ENCODE peak calls at places on chromosomes 13 and 19, in seven cellular contexts. One of them, this sample, is unnamed.

GRCh38 chr19:13024958-13025653 is 29.8 kb downstream of the NFIX start:
- DNase-seq in Jurkat, Clone E6-1: no peak
- DNase-seq in body of pancreas: no peak
- DNase-seq in iPS DF 6.9: no peak
- DNase-seq in right lobe of liver: no peak
- DNase-seq in stomach: no peak
- DNase-seq in breast epithelium: no peak
- DNase-seq in this sample: peak

GRCh38 chr13:109785892-109786450 is 412 bp downstream of the IRS2 start:
- DNase-seq in stomach: no peak
- DNase-seq in breast epithelium: no peak
- DNase-seq in Jurkat, Clone E6-1: no peak
- DNase-seq in body of pancreas: peak
- DNase-seq in iPS DF 6.9: no peak
- DNase-seq in right lobe of liver: peak
- DNase-seq in this sample: no peak

GRCh38 chr13:98564204-98564603 is 12.7 kb downstream of the STK24 start:
- DNase-seq in body of pancreas: no peak
- DNase-seq in Jurkat, Clone E6-1: no peak
- DNase-seq in breast epithelium: no peak
- DNase-seq in stomach: no peak
- DNase-seq in right lobe of liver: no peak
- DNase-seq in iPS DF 6.9: no peak
- DNase-seq in this sample: peak

GRCh38 chr19:15421726-15422260 is 3.0 kb upstream of the AKAP8L start:
- DNase-seq in stomach: peak
- DNase-seq in body of pancreas: peak
- DNase-seq in right lobe of liver: peak
- DNase-seq in Jurkat, Clone E6-1: no peak
- DNase-seq in breast epithelium: no peak
- DNase-seq in iPS DF 6.9: no peak
- DNase-seq in this sample: no peak

GRCh38 chr19:9565900-9566705 is 18.2 kb downstream of the ZNF121 start:
- DNase-seq in iPS DF 6.9: no peak
- DNase-seq in breast epithelium: no peak
- DNase-seq in Jurkat, Clone E6-1: no peak
- DNase-seq in body of pancreas: no peak
- DNase-seq in stomach: no peak
- DNase-seq in right lobe of liver: no peak
- DNase-seq in this sample: no peak

GRCh38 chr13:61144301-61144700 is 271.3 kb downstream of the PCDH20 start:
- DNase-seq in breast epithelium: no peak
- DNase-seq in Jurkat, Clone E6-1: no peak
- DNase-seq in body of pancreas: no peak
- DNase-seq in iPS DF 6.9: no peak
- DNase-seq in stomach: no peak
- DNase-seq in right lobe of liver: no peak
- DNase-seq in this sample: no peak

GRCh38 chr19:45960595-45961235 is 12.9 kb downstream of the NOVA2 start:
- DNase-seq in body of pancreas: peak
- DNase-seq in iPS DF 6.9: no peak
- DNase-seq in breast epithelium: no peak
- DNase-seq in right lobe of liver: no peak
- DNase-seq in Jurkat, Clone E6-1: no peak
- DNase-seq in stomach: no peak
- DNase-seq in this sample: no peak

GRCh38 chr13:39036212-39036611 is 1.7 kb downstream of the PROSER1 start:
- DNase-seq in breast epithelium: no peak
- DNase-seq in Jurkat, Clone E6-1: no peak
- DNase-seq in right lobe of liver: no peak
- DNase-seq in iPS DF 6.9: no peak
- DNase-seq in stomach: no peak
- DNase-seq in body of pancreas: no peak
- DNase-seq in this sample: no peak

GRCh38 chr19:15048885-15049541 is at the start of gene CASP14:
- DNase-seq in iPS DF 6.9: no peak
- DNase-seq in breast epithelium: no peak
- DNase-seq in stomach: no peak
- DNase-seq in Jurkat, Clone E6-1: no peak
- DNase-seq in right lobe of liver: no peak
- DNase-seq in body of pancreas: no peak
- DNase-seq in this sample: no peak

GRCh38 chr13:46577656-46578589 is 25.0 kb downstream of the LRCH1 start:
- DNase-seq in Jurkat, Clone E6-1: no peak
- DNase-seq in right lobe of liver: no peak
- DNase-seq in body of pancreas: no peak
- DNase-seq in breast epithelium: no peak
- DNase-seq in stomach: no peak
- DNase-seq in iPS DF 6.9: no peak
- DNase-seq in this sample: peak

GRCh38 chr13:31587696-31588266 is 151.5 kb upstream of the RXFP2 start:
- DNase-seq in body of pancreas: no peak
- DNase-seq in stomach: no peak
- DNase-seq in right lobe of liver: no peak
- DNase-seq in Jurkat, Clone E6-1: no peak
- DNase-seq in breast epithelium: no peak
- DNase-seq in iPS DF 6.9: no peak
- DNase-seq in this sample: no peak

GRCh38 chr19:48480476-48481190 is 11.5 kb downstream of the CYTH2 start:
- DNase-seq in right lobe of liver: peak
- DNase-seq in breast epithelium: no peak
- DNase-seq in Jurkat, Clone E6-1: no peak
- DNase-seq in body of pancreas: peak
- DNase-seq in iPS DF 6.9: no peak
- DNase-seq in stomach: no peak
- DNase-seq in this sample: no peak
- H3K4me3 ChIP-seq in right lobe of liver: peak
- H3K4me3 ChIP-seq in breast epithelium: peak
- H3K4me3 ChIP-seq in Jurkat, Clone E6-1: no peak
- H3K4me3 ChIP-seq in body of pancreas: peak
- H3K4me3 ChIP-seq in iPS DF 6.9: peak
- H3K4me3 ChIP-seq in stomach: peak
- H3K4me3 ChIP-seq in this sample: peak

GRCh38 chr19:48378194-48378570 is 13.2 kb downstream of the KDELR1 start:
- DNase-seq in right lobe of liver: no peak
- DNase-seq in iPS DF 6.9: no peak
- DNase-seq in Jurkat, Clone E6-1: no peak
- DNase-seq in breast epithelium: no peak
- DNase-seq in body of pancreas: no peak
- DNase-seq in stomach: no peak
- DNase-seq in this sample: no peak

GRCh38 chr19:48381178-48381950 is 10.0 kb downstream of the KDELR1 start:
- DNase-seq in body of pancreas: no peak
- DNase-seq in right lobe of liver: no peak
- DNase-seq in breast epithelium: no peak
- DNase-seq in Jurkat, Clone E6-1: no peak
- DNase-seq in stomach: no peak
- DNase-seq in iPS DF 6.9: no peak
- DNase-seq in this sample: no peak

GRCh38 chr19:48373567-48373966 is 9.4 kb downstream of the SYNGR4 start:
- DNase-seq in stomach: no peak
- DNase-seq in right lobe of liver: no peak
- DNase-seq in breast epithelium: no peak
- DNase-seq in iPS DF 6.9: no peak
- DNase-seq in body of pancreas: no peak
- DNase-seq in Jurkat, Clone E6-1: no peak
- DNase-seq in this sample: no peak

GRCh38 chr19:48379058-48379457 is 12.3 kb downstream of the KDELR1 start:
- DNase-seq in iPS DF 6.9: no peak
- DNase-seq in Jurkat, Clone E6-1: no peak
- DNase-seq in right lobe of liver: no peak
- DNase-seq in stomach: no peak
- DNase-seq in breast epithelium: no peak
- DNase-seq in body of pancreas: no peak
- DNase-seq in this sample: no peak
- H3K4me3 ChIP-seq in iPS DF 6.9: no peak
- H3K4me3 ChIP-seq in Jurkat, Clone E6-1: no peak
- H3K4me3 ChIP-seq in right lobe of liver: no peak
- H3K4me3 ChIP-seq in stomach: no peak
- H3K4me3 ChIP-seq in breast epithelium: no peak
- H3K4me3 ChIP-seq in body of pancreas: no peak
- H3K4me3 ChIP-seq in this sample: no peak

GRCh38 chr19:30153326-30154210 is 211.5 kb downstream of the URI1 start:
- DNase-seq in Jurkat, Clone E6-1: no peak
- DNase-seq in stomach: no peak
- DNase-seq in iPS DF 6.9: no peak
- DNase-seq in right lobe of liver: no peak
- DNase-seq in breast epithelium: no peak
- DNase-seq in body of pancreas: no peak
- DNase-seq in this sample: no peak
- H3K4me3 ChIP-seq in Jurkat, Clone E6-1: no peak
- H3K4me3 ChIP-seq in stomach: no peak
- H3K4me3 ChIP-seq in iPS DF 6.9: no peak
- H3K4me3 ChIP-seq in right lobe of liver: no peak
- H3K4me3 ChIP-seq in breast epithelium: no peak
- H3K4me3 ChIP-seq in body of pancreas: no peak
- H3K4me3 ChIP-seq in this sample: no peak

DNA sequence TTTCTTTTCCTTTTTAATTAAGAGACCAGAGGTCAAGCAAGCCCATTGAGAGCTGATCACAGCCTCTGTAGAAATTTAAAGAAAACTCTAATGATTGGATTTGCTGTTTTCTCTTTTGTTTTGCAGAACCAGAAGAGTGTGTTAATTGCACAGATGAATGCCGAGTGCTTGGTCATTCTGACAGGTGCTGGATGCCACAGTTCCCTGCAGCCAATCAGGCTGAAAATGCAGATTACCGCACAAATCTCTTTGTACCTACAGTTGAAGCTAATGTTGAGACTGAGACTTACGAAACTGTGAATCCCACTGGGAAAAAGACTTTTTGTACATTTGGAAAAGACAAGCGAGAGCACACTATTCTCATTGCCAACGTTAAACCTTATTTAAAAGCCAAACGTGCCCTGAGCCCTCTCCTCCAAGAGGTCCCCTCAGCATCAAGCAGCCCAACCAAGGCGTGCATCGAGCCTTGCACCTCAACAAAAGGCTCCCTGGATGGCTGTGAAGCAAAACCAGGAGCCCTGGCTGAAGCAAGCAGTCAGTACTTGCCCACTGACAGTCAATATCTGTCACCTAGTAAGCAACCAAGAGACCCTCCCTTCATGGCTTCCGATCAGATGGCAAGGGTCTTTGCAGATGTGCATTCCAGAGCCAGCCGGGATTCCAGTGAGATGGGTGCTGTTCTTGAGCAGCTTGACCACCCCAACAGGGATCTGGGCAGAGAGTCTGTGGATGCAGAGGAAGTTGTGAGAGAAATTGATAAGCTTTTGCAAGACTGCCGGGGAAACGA is 93.1 kb downstream of the PCDH17 start:
- DNase-seq in stomach: no peak
- DNase-seq in Jurkat, Clone E6-1: no peak
- DNase-seq in iPS DF 6.9: no peak
- DNase-seq in right lobe of liver: no peak
- DNase-seq in body of pancreas: no peak
- DNase-seq in breast epithelium: no peak
- DNase-seq in this sample: no peak
- H3K4me3 ChIP-seq in stomach: no peak
- H3K4me3 ChIP-seq in Jurkat, Clone E6-1: no peak
- H3K4me3 ChIP-seq in iPS DF 6.9: no peak
- H3K4me3 ChIP-seq in right lobe of liver: no peak
- H3K4me3 ChIP-seq in body of pancreas: no peak
- H3K4me3 ChIP-seq in breast epithelium: no peak
- H3K4me3 ChIP-seq in this sample: no peak

GRCh38 chr19:19261350-19262189 is 11.5 kb downstream of the TM6SF2 start:
- DNase-seq in Jurkat, Clone E6-1: no peak
- DNase-seq in stomach: no peak
- DNase-seq in breast epithelium: no peak
- DNase-seq in right lobe of liver: no peak
- DNase-seq in body of pancreas: no peak
- DNase-seq in iPS DF 6.9: no peak
- DNase-seq in this sample: no peak
- H3K4me3 ChIP-seq in Jurkat, Clone E6-1: no peak
- H3K4me3 ChIP-seq in stomach: no peak
- H3K4me3 ChIP-seq in breast epithelium: peak
- H3K4me3 ChIP-seq in right lobe of liver: no peak
- H3K4me3 ChIP-seq in body of pancreas: no peak
- H3K4me3 ChIP-seq in iPS DF 6.9: peak
- H3K4me3 ChIP-seq in this sample: no peak